ENCODE peak calls at places on chromosomes 2 and 18, in eight cellular contexts. U is T-helper 1 cell; L is GM04504; T is glutamatergic neuron; J is activated CD4-positive, alpha-beta T cell treated with anti-CD3 and anti-CD28 coated beads, Interleukin-2, amount 50 U/mL, for 24 hours; H is activated CD8-positive, alpha-beta T cell treated with anti-CD3 and anti-CD28 coated beads, Interleukin-2, amount 10 ng/mL, durations not matched to agents 7 days and 5 days; C is Daoy; W is esophagus squamous epithelium. G is an unnamed sample.

GRCh38 chr2:102266204-102266603 is 45.2 kb upstream of the IL1RL1 start:
- DNase-seq in U (no peak), L (peak; percentile 40), T (no peak), J (no peak), H (no peak), C (no peak), W (no peak), G (no peak)

GRCh38 chr2:99066075-99066557 is 75.4 kb upstream of the C2orf15 start:
- DNase-seq in U (no peak), L (peak; percentile 9), T (no peak), J (no peak), H (peak; percentile 41), C (peak; percentile 16), W (no peak), G (peak; percentile 76)

GRCh38 chr18:46660955-46661749 is 4.1 kb upstream of the LOXHD1 start:
- DNase-seq in U (no peak), L (no peak), T (peak; percentile 79), J (no peak), H (no peak), C (peak; percentile 14), W (no peak), G (peak; percentile 52)

GRCh38 chr2:24926220-24926601 is 6.2 kb upstream of the ADCY3 start:
- DNase-seq in U (no peak), L (no peak), T (no peak), J (no peak), H (no peak), C (no peak), W (no peak), G (no peak)

GRCh38 chr18:13035249-13035914 is 44.2 kb downstream of the CEP192 start:
- DNase-seq in U (no peak), L (no peak), T (no peak), J (no peak), H (no peak), C (no peak), W (no peak), G (no peak)

GRCh38 chr18:55489742-55490055 is 98.3 kb downstream of the TCF4 start:
- DNase-seq in U (no peak), L (no peak), T (no peak), J (no peak), H (peak; percentile 22), C (no peak), W (no peak), G (no peak)

GRCh38 chr2:221554769-221555510 is 17.2 kb downstream of the EPHA4 start:
- DNase-seq in U (no peak), L (peak; percentile 21), T (peak; percentile 40), J (no peak), H (no peak), C (no peak), W (no peak), G (no peak)

GRCh38 chr18:68564961-68565360 is 149.9 kb downstream of the TMX3 start:
- DNase-seq in U (no peak), L (no peak), T (no peak), J (no peak), H (no peak), C (no peak), W (no peak), G (no peak)

GRCh38 chr18:267688-268552 is at the start of gene THOC1:
- DNase-seq in U (peak; percentile 89), L (peak; percentile 72), T (peak; percentile 94), J (peak; percentile 95), H (peak; percentile 96), C (peak; percentile 91), W (peak; percentile 66), G (peak; percentile 88)

GRCh38 chr2:168758970-168759820 is 43.2 kb upstream of the NOSTRIN start:
- DNase-seq in U (no peak), L (peak; percentile 28), T (no peak), J (no peak), H (peak; percentile 39), C (peak; percentile 25), W (no peak), G (peak; percentile 69)

GRCh38 chr2:237451582-237452469 is 35.2 kb upstream of the MLPH start:
- DNase-seq in U (no peak), L (peak; percentile 34), T (peak; percentile 41), J (no peak), H (no peak), C (no peak), W (no peak), G (no peak)

GRCh38 chr18:5456577-5457466 is 87.0 kb downstream of the EPB41L3 start:
- DNase-seq in U (no peak), L (no peak), T (peak; percentile 41), J (no peak), H (no peak), C (peak; percentile 36), W (no peak), G (peak; percentile 66)

GRCh38 chr2:164134368-164134767 is 398.6 kb upstream of the FIGN start:
- DNase-seq in U (no peak), L (no peak), T (no peak), J (no peak), H (no peak), C (no peak), W (no peak), G (no peak)

GRCh38 chr18:11512096-11513030 is 97.0 kb upstream of the SLC35G4 start:
- DNase-seq in U (no peak), L (no peak), T (no peak), J (no peak), H (no peak), C (peak; percentile 38), W (no peak), G (peak; percentile 83)

GRCh38 chr2:32622570-32623310 is 5.1 kb upstream of the TTC27 start:
- DNase-seq in U (no peak), L (no peak), T (no peak), J (no peak), H (no peak), C (no peak), W (no peak), G (no peak)

GRCh38 chr2:119407430-119408220 is 24.0 kb upstream of the TMEM37 start:
- DNase-seq in U (no peak), L (no peak), T (peak; percentile 28), J (peak; percentile 2), H (peak; percentile 38), C (peak; percentile 51), W (no peak), G (peak; percentile 67)

GRCh38 chr2:23685201-23685600 is 241.7 kb downstream of the ATAD2B start:
- DNase-seq in U (no peak), L (no peak), T (no peak), J (no peak), H (no peak), C (no peak), W (no peak), G (no peak)

GRCh38 chr2:165681841-165682240 is 112.2 kb downstream of the GALNT3 start:
- DNase-seq in U (no peak), L (no peak), T (no peak), J (no peak), H (no peak), C (no peak), W (no peak), G (peak; percentile 91)